ENCODE peak calls at places on chromosome 19, in four cellular contexts. One of them, this sample, is unnamed.

GRCh38 chr19:49475995-49476880 is 2.2 kb downstream of the FLT3LG start:
- DNase-seq in RCC 7860: no peak
- DNase-seq in neural crest cell: peak
- DNase-seq in body of pancreas: no peak
- DNase-seq in this sample: no peak

GRCh38 chr19:19098084-19098702 is 34.4 kb downstream of the SLC25A42 start:
- DNase-seq in RCC 7860: no peak
- DNase-seq in neural crest cell: no peak
- DNase-seq in body of pancreas: no peak
- DNase-seq in this sample: no peak

GRCh38 chr19:12000152-12000981 is 35.1 kb downstream of the ZNF433 start:
- DNase-seq in RCC 7860: no peak
- DNase-seq in neural crest cell: no peak
- DNase-seq in body of pancreas: no peak
- DNase-seq in this sample: no peak

GRCh38 chr19:47514151-47514868 is 553 bp downstream of the NAPA start:
- DNase-seq in RCC 7860: no peak
- DNase-seq in neural crest cell: no peak
- DNase-seq in body of pancreas: peak
- DNase-seq in this sample: no peak

GRCh38 chr19:54164369-54165068 is 5.0 kb upstream of the LENG1 start:
- DNase-seq in RCC 7860: no peak
- DNase-seq in neural crest cell: peak
- DNase-seq in body of pancreas: peak
- DNase-seq in this sample: no peak

GRCh38 chr19:11560404-11560988 is 1.5 kb upstream of the ELOF1 start:
- DNase-seq in RCC 7860: peak
- DNase-seq in neural crest cell: peak
- DNase-seq in body of pancreas: peak
- DNase-seq in this sample: peak

GRCh38 chr19:54179921-54180452 is 7.0 kb upstream of the TMC4 start:
- DNase-seq in RCC 7860: peak
- DNase-seq in neural crest cell: peak
- DNase-seq in body of pancreas: peak
- DNase-seq in this sample: peak

GRCh38 chr19:45395524-45396388 is 9.1 kb downstream of the PPP1R13L start:
- DNase-seq in RCC 7860: no peak
- DNase-seq in neural crest cell: no peak
- DNase-seq in body of pancreas: no peak
- DNase-seq in this sample: no peak

GRCh38 chr19:16021796-16022195 is 54.5 kb upstream of the TPM4 start:
- DNase-seq in RCC 7860: no peak
- DNase-seq in neural crest cell: no peak
- DNase-seq in body of pancreas: no peak
- DNase-seq in this sample: no peak

This sample was measured in iPS DF 19.7.